ENCODE peak calls at places on chromosomes 11 and 22, in nine cellular contexts. One of them, this sample, is unnamed.

GRCh38 chr11:94271885-94272372 is 32.5 kb upstream of the IZUMO1R start:
- DNase-seq in fibroblast of lung: no peak
- DNase-seq in ovary: no peak
- DNase-seq in right atrium auricular region: no peak
- DNase-seq in mesenchymal stem cell: no peak
- DNase-seq in uterus: no peak
- DNase-seq in iPS DF 6.9: no peak
- DNase-seq in osteoblast: no peak
- DNase-seq in CD8-positive, alpha-beta memory T cell: no peak
- DNase-seq in this sample: no peak

GRCh38 chr11:103924166-103925013 is 112.0 kb upstream of the DDI1 start:
- DNase-seq in fibroblast of lung: no peak
- DNase-seq in ovary: no peak
- DNase-seq in right atrium auricular region: no peak
- DNase-seq in mesenchymal stem cell: no peak
- DNase-seq in uterus: no peak
- DNase-seq in iPS DF 6.9: no peak
- DNase-seq in osteoblast: no peak
- DNase-seq in CD8-positive, alpha-beta memory T cell: no peak
- DNase-seq in this sample: no peak

GRCh38 chr11:444397-445144 is 2.8 kb upstream of the ANO9 start:
- DNase-seq in fibroblast of lung: peak; percentile 19
- DNase-seq in ovary: no peak
- DNase-seq in right atrium auricular region: no peak
- DNase-seq in mesenchymal stem cell: peak; percentile 66
- DNase-seq in uterus: no peak
- DNase-seq in iPS DF 6.9: no peak
- DNase-seq in osteoblast: peak; percentile 90
- DNase-seq in CD8-positive, alpha-beta memory T cell: no peak
- DNase-seq in this sample: no peak

GRCh38 chr11:65558002-65558784 is at the start of gene LTBP3:
- DNase-seq in fibroblast of lung: peak; percentile 78
- DNase-seq in ovary: peak; percentile 86
- DNase-seq in right atrium auricular region: peak; percentile 82
- DNase-seq in mesenchymal stem cell: peak; percentile 81
- DNase-seq in uterus: peak; percentile 86
- DNase-seq in iPS DF 6.9: no peak
- DNase-seq in osteoblast: peak; percentile 100
- DNase-seq in CD8-positive, alpha-beta memory T cell: peak; percentile 32
- DNase-seq in this sample: peak; percentile 89

GRCh38 chr11:3124821-3125220 is 40.3 kb downstream of the OSBPL5 start:
- DNase-seq in fibroblast of lung: no peak
- DNase-seq in ovary: no peak
- DNase-seq in right atrium auricular region: no peak
- DNase-seq in mesenchymal stem cell: no peak
- DNase-seq in uterus: no peak
- DNase-seq in iPS DF 6.9: no peak
- DNase-seq in osteoblast: no peak
- DNase-seq in CD8-positive, alpha-beta memory T cell: no peak
- DNase-seq in this sample: no peak

GRCh38 chr11:64559351-64560138 is 31.5 kb upstream of the SLC22A12 start:
- DNase-seq in fibroblast of lung: no peak
- DNase-seq in ovary: no peak
- DNase-seq in right atrium auricular region: no peak
- DNase-seq in mesenchymal stem cell: no peak
- DNase-seq in uterus: no peak
- DNase-seq in iPS DF 6.9: no peak
- DNase-seq in osteoblast: peak; percentile 67
- DNase-seq in CD8-positive, alpha-beta memory T cell: no peak
- DNase-seq in this sample: no peak

GRCh38 chr11:95912902-95913560 is 10.9 kb downstream of the MTMR2 start:
- DNase-seq in fibroblast of lung: peak; percentile 85
- DNase-seq in ovary: no peak
- DNase-seq in right atrium auricular region: no peak
- DNase-seq in mesenchymal stem cell: peak; percentile 63
- DNase-seq in uterus: no peak
- DNase-seq in iPS DF 6.9: no peak
- DNase-seq in osteoblast: no peak
- DNase-seq in CD8-positive, alpha-beta memory T cell: no peak
- DNase-seq in this sample: no peak

GRCh38 chr11:128468106-128468505 is 119.3 kb downstream of the ETS1 start:
- DNase-seq in fibroblast of lung: no peak
- DNase-seq in ovary: no peak
- DNase-seq in right atrium auricular region: no peak
- DNase-seq in mesenchymal stem cell: no peak
- DNase-seq in uterus: no peak
- DNase-seq in iPS DF 6.9: no peak
- DNase-seq in osteoblast: no peak
- DNase-seq in CD8-positive, alpha-beta memory T cell: no peak
- DNase-seq in this sample: no peak

GRCh38 chr22:37370306-37370979 is 56.8 kb downstream of the ELFN2 start:
- DNase-seq in fibroblast of lung: no peak
- DNase-seq in ovary: no peak
- DNase-seq in right atrium auricular region: peak; percentile 60
- DNase-seq in mesenchymal stem cell: no peak
- DNase-seq in uterus: no peak
- DNase-seq in iPS DF 6.9: no peak
- DNase-seq in osteoblast: no peak
- DNase-seq in CD8-positive, alpha-beta memory T cell: no peak
- DNase-seq in this sample: peak; percentile 75

GRCh38 chr11:33622231-33622630 is 78.4 kb downstream of the C11orf91 start:
- DNase-seq in fibroblast of lung: peak; percentile 78
- DNase-seq in ovary: no peak
- DNase-seq in right atrium auricular region: no peak
- DNase-seq in mesenchymal stem cell: no peak
- DNase-seq in uterus: no peak
- DNase-seq in iPS DF 6.9: no peak
- DNase-seq in osteoblast: peak; percentile 73
- DNase-seq in CD8-positive, alpha-beta memory T cell: no peak
- DNase-seq in this sample: no peak

GRCh38 chr11:118870396-118871343 is 13.0 kb upstream of the CXCR5 start:
- DNase-seq in fibroblast of lung: peak; percentile 50
- DNase-seq in ovary: no peak
- DNase-seq in right atrium auricular region: no peak
- DNase-seq in mesenchymal stem cell: no peak
- DNase-seq in uterus: peak; percentile 65
- DNase-seq in iPS DF 6.9: no peak
- DNase-seq in osteoblast: peak; percentile 83
- DNase-seq in CD8-positive, alpha-beta memory T cell: no peak
- DNase-seq in this sample: peak; percentile 71

GRCh38 chr11:18704698-18705097 is 6.1 kb downstream of the TMEM86A start:
- DNase-seq in fibroblast of lung: no peak
- DNase-seq in ovary: no peak
- DNase-seq in right atrium auricular region: no peak
- DNase-seq in mesenchymal stem cell: no peak
- DNase-seq in uterus: no peak
- DNase-seq in iPS DF 6.9: no peak
- DNase-seq in osteoblast: no peak
- DNase-seq in CD8-positive, alpha-beta memory T cell: no peak
- DNase-seq in this sample: no peak

GRCh38 chr22:30875481-30876215 is 92.9 kb downstream of the MORC2 start:
- DNase-seq in fibroblast of lung: no peak
- DNase-seq in ovary: no peak
- DNase-seq in right atrium auricular region: no peak
- DNase-seq in mesenchymal stem cell: no peak
- DNase-seq in uterus: no peak
- DNase-seq in iPS DF 6.9: no peak
- DNase-seq in osteoblast: peak; percentile 79
- DNase-seq in CD8-positive, alpha-beta memory T cell: no peak
- DNase-seq in this sample: peak; percentile 19

GRCh38 chr11:64247729-64248531 is 1.2 kb upstream of the PPP1R14B start:
- DNase-seq in fibroblast of lung: no peak
- DNase-seq in ovary: peak; percentile 53
- DNase-seq in right atrium auricular region: no peak
- DNase-seq in mesenchymal stem cell: no peak
- DNase-seq in uterus: no peak
- DNase-seq in iPS DF 6.9: no peak
- DNase-seq in osteoblast: no peak
- DNase-seq in CD8-positive, alpha-beta memory T cell: no peak
- DNase-seq in this sample: no peak

GRCh38 chr11:108289699-108290098 is 66.8 kb downstream of the ATM start:
- DNase-seq in fibroblast of lung: no peak
- DNase-seq in ovary: no peak
- DNase-seq in right atrium auricular region: no peak
- DNase-seq in mesenchymal stem cell: no peak
- DNase-seq in uterus: no peak
- DNase-seq in iPS DF 6.9: no peak
- DNase-seq in osteoblast: no peak
- DNase-seq in CD8-positive, alpha-beta memory T cell: no peak
- DNase-seq in this sample: no peak

GRCh38 chr22:27896251-27896650 is 22.8 kb downstream of the PITPNB start:
- DNase-seq in fibroblast of lung: no peak
- DNase-seq in ovary: no peak
- DNase-seq in right atrium auricular region: no peak
- DNase-seq in mesenchymal stem cell: no peak
- DNase-seq in uterus: no peak
- DNase-seq in iPS DF 6.9: no peak
- DNase-seq in osteoblast: no peak
- DNase-seq in CD8-positive, alpha-beta memory T cell: no peak
- DNase-seq in this sample: no peak

GRCh38 chr11:122727101-122727929 is 71.8 kb downstream of the UBASH3B start:
- DNase-seq in fibroblast of lung: no peak
- DNase-seq in ovary: no peak
- DNase-seq in right atrium auricular region: no peak
- DNase-seq in mesenchymal stem cell: peak; percentile 64
- DNase-seq in uterus: no peak
- DNase-seq in iPS DF 6.9: no peak
- DNase-seq in osteoblast: peak; percentile 37
- DNase-seq in CD8-positive, alpha-beta memory T cell: peak; percentile 31
- DNase-seq in this sample: no peak

GRCh38 chr11:612201-612960 is 3.4 kb downstream of the IRF7 start:
- DNase-seq in fibroblast of lung: peak; percentile 35
- DNase-seq in ovary: no peak
- DNase-seq in right atrium auricular region: no peak
- DNase-seq in mesenchymal stem cell: peak; percentile 43
- DNase-seq in uterus: peak; percentile 18
- DNase-seq in iPS DF 6.9: no peak
- DNase-seq in osteoblast: peak; percentile 90
- DNase-seq in CD8-positive, alpha-beta memory T cell: no peak
- DNase-seq in this sample: no peak

GRCh38 chr11:1760351-1761109 is 3.2 kb downstream of the CTSD start:
- DNase-seq in fibroblast of lung: peak; percentile 62
- DNase-seq in ovary: peak; percentile 53
- DNase-seq in right atrium auricular region: peak; percentile 95
- DNase-seq in mesenchymal stem cell: peak; percentile 94
- DNase-seq in uterus: peak; percentile 51
- DNase-seq in iPS DF 6.9: no peak
- DNase-seq in osteoblast: peak; percentile 99
- DNase-seq in CD8-positive, alpha-beta memory T cell: no peak
- DNase-seq in this sample: peak; percentile 87

GRCh38 chr22:16654882-16655281 is 62.3 kb upstream of the CCT8L2 start:
- DNase-seq in fibroblast of lung: no peak
- DNase-seq in ovary: no peak
- DNase-seq in right atrium auricular region: no peak
- DNase-seq in mesenchymal stem cell: no peak
- DNase-seq in uterus: no peak
- DNase-seq in iPS DF 6.9: no peak
- DNase-seq in osteoblast: peak; percentile 0
- DNase-seq in CD8-positive, alpha-beta memory T cell: no peak
- DNase-seq in this sample: no peak
- H3K9me3 ChIP-seq in fibroblast of lung: no peaks in the 10 kb centered on the region
- H3K9me3 ChIP-seq in ovary: no peaks in the 10 kb centered on the region
- H3K9me3 ChIP-seq in right atrium auricular region: no peaks in the 10 kb centered on the region
- H3K9me3 ChIP-seq in mesenchymal stem cell: peaks cover 16% of the 10 kb centered on the region
- H3K9me3 ChIP-seq in uterus: no peaks in the 10 kb centered on the region
- H3K9me3 ChIP-seq in iPS DF 6.9: peaks cover under 1% of the 10 kb centered on the region
- H3K9me3 ChIP-seq in osteoblast: peaks cover 4% of the 10 kb centered on the region
- H3K9me3 ChIP-seq in CD8-positive, alpha-beta memory T cell: no peaks in the 10 kb centered on the region
- H3K9me3 ChIP-seq in this sample: no peaks in the 10 kb centered on the region

DNA sequence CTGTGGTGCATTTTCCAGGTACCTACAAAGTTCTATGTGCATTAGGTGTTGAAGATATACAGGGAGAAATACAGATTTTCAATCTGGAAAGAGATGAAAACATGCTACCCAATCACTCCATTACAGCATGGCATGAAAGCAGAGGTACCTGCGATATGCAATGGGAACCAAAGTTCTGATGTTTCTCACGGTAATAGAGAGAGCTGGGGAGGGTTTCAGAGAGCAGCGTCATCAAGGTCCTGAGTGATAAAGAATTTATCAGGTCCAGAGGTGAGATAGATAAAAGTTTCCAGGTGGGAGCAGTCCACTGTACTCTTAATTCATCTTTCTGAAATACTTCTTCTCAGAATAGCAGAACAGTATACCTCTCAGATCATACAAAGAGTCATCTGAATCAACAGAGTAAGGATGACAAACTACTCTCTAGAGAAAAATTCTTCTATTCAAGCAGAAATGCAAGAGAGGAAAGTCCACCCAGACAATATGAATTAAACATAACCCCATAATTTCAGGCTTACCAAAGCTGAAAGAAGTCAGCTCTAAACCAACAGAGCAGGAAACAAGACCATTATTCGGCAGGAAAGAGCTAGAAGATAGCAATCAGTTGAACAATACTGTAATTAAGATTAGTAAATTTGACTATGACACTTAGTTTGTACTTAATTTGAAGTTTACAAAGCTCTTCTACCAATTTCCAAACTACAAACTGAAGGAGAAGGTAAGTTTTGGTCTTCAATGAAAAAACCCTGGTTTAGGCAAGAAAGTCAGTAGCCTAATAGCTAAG is 12.8 kb downstream of the CTSC start:
- DNase-seq in fibroblast of lung: no peak
- DNase-seq in ovary: no peak
- DNase-seq in right atrium auricular region: no peak
- DNase-seq in mesenchymal stem cell: no peak
- DNase-seq in uterus: no peak
- DNase-seq in iPS DF 6.9: no peak
- DNase-seq in osteoblast: no peak
- DNase-seq in CD8-positive, alpha-beta memory T cell: no peak
- DNase-seq in this sample: no peak
- H3K4me3 ChIP-seq in fibroblast of lung: no peak overlapping the region
- H3K4me3 ChIP-seq in ovary: no peak overlapping the region
- H3K4me3 ChIP-seq in right atrium auricular region: no peak overlapping the region
- H3K4me3 ChIP-seq in mesenchymal stem cell: no peak overlapping the region
- H3K4me3 ChIP-seq in uterus: no peak overlapping the region
- H3K4me3 ChIP-seq in iPS DF 6.9: no peak overlapping the region
- H3K4me3 ChIP-seq in osteoblast: no peak overlapping the region
- H3K4me3 ChIP-seq in CD8-positive, alpha-beta memory T cell: no peak overlapping the region
- H3K4me3 ChIP-seq in this sample: no peak overlapping the region

GRCh38 chr11:67628710-67629385 is 889 bp downstream of the NUDT8 start:
- DNase-seq in fibroblast of lung: no peak
- DNase-seq in ovary: peak; percentile 29
- DNase-seq in right atrium auricular region: no peak
- DNase-seq in mesenchymal stem cell: no peak
- DNase-seq in uterus: no peak
- DNase-seq in iPS DF 6.9: no peak
- DNase-seq in osteoblast: no peak
- DNase-seq in CD8-positive, alpha-beta memory T cell: no peak
- DNase-seq in this sample: no peak
- H3K4me1 ChIP-seq in fibroblast of lung: peaks cover 3% of the 10 kb centered on the region
- H3K4me1 ChIP-seq in ovary: peaks cover 5% of the 10 kb centered on the region
- H3K4me1 ChIP-seq in right atrium auricular region: peaks cover 31% of the 10 kb centered on the region
- H3K4me1 ChIP-seq in mesenchymal stem cell: peaks cover 21% of the 10 kb centered on the region
- H3K4me1 ChIP-seq in uterus: peaks cover 5% of the 10 kb centered on the region
- H3K4me1 ChIP-seq in iPS DF 6.9: peaks cover 8% of the 10 kb centered on the region
- H3K4me1 ChIP-seq in osteoblast: peaks cover 5% of the 10 kb centered on the region
- H3K4me1 ChIP-seq in CD8-positive, alpha-beta memory T cell: peaks cover 11% of the 10 kb centered on the region
- H3K4me1 ChIP-seq in this sample: peaks cover 19% of the 10 kb centered on the region

DNA sequence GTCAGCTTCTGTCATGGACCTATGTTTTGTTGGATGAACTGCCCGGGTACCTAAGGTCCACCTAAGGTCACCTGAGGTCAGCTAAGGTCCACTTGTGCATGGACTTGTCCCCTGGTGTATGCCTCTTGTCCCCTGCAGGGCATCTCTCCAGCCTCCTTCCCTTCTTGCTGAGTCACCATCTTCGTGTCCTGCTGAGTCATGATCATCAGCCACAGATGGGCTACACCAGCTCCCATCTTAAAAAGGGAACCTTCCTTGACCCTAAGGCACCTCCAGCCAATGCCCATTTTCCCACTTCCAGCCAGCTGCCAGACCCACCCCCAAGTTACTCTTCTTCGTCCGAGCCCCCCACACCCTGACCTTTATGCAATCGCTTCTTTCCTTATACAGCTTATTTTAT is 544.9 kb downstream of the TBC1D22A start:
- DNase-seq in fibroblast of lung: peak; percentile 68
- DNase-seq in ovary: no peak
- DNase-seq in right atrium auricular region: no peak
- DNase-seq in mesenchymal stem cell: no peak
- DNase-seq in uterus: no peak
- DNase-seq in iPS DF 6.9: no peak
- DNase-seq in osteoblast: peak; percentile 68
- DNase-seq in CD8-positive, alpha-beta memory T cell: no peak
- DNase-seq in this sample: no peak
- H3K9me3 ChIP-seq in fibroblast of lung: no peaks in the 10 kb centered on the region
- H3K9me3 ChIP-seq in ovary: no peaks in the 10 kb centered on the region
- H3K9me3 ChIP-seq in right atrium auricular region: no peaks in the 10 kb centered on the region
- H3K9me3 ChIP-seq in mesenchymal stem cell: no peaks in the 10 kb centered on the region
- H3K9me3 ChIP-seq in uterus: no peaks in the 10 kb centered on the region
- H3K9me3 ChIP-seq in iPS DF 6.9: peaks cover 10% of the 10 kb centered on the region
- H3K9me3 ChIP-seq in osteoblast: no peaks in the 10 kb centered on the region
- H3K9me3 ChIP-seq in CD8-positive, alpha-beta memory T cell: no peaks in the 10 kb centered on the region
- H3K9me3 ChIP-seq in this sample: no peaks in the 10 kb centered on the region

This sample was measured in tibial artery.